ENCODE peak calls at places on chromosomes 11 and 22, in four cellular contexts. P is kidney, U is HL-60, E is IMR-90. J is an unnamed sample.

GRCh38 chr11:4064278-4064955 is 30.2 kb upstream of the RRM1 start:
- DNase-seq in P (no peak), U (no peak), E (no peak), J (no peak)

GRCh38 chr22:17121235-17122195 is at the start of gene TMEM121B:
- DNase-seq in P (peak; percentile 86), U (peak; percentile 77), E (peak; percentile 59), J (peak; percentile 16)

GRCh38 chr11:34830648-34831047 is 85.5 kb downstream of the APIP start:
- DNase-seq in P (no peak), U (no peak), E (peak; percentile 21), J (no peak)

GRCh38 chr11:19474211-19474610 is 233.5 kb upstream of the E2F8 start:
- DNase-seq in P (no peak), U (no peak), E (no peak), J (no peak)

GRCh38 chr11:57406337-57406904 is 16.0 kb upstream of the PRG2 start:
- DNase-seq in P (no peak), U (peak; percentile 75), E (peak; percentile 39), J (no peak)

GRCh38 chr11:107184936-107185335 is 166.7 kb upstream of the GUCY1A2 start:
- DNase-seq in P (no peak), U (no peak), E (no peak), J (no peak)

GRCh38 chr11:100889758-100890157 is 202.7 kb downstream of the ARHGAP42 start:
- DNase-seq in P (no peak), U (no peak), E (no peak), J (no peak)

GRCh38 chr11:86660011-86660595 is 12.3 kb downstream of the ME3 start:
- DNase-seq in P (no peak), U (no peak), E (peak; percentile 77), J (no peak)

GRCh38 chr11:15667127-15667725 is 552.5 kb downstream of the INSC start:
- DNase-seq in P (no peak), U (no peak), E (peak; percentile 70), J (no peak)

GRCh38 chr22:37002633-37003032 is 16.6 kb downstream of the TST start:
- DNase-seq in P (no peak), U (no peak), E (no peak), J (no peak)

GRCh38 chr22:37000676-37001534 is 18.3 kb downstream of the TST start:
- DNase-seq in P (peak; percentile 15), U (no peak), E (no peak), J (no peak)

GRCh38 chr22:36998620-36999351 is 20.5 kb downstream of the TST start:
- DNase-seq in P (peak; percentile 31), U (no peak), E (peak; percentile 15), J (no peak)

GRCh38 chr22:37001826-37002225 is 17.4 kb downstream of the TST start:
- DNase-seq in P (peak; percentile 59), U (no peak), E (no peak), J (no peak)

DNA sequence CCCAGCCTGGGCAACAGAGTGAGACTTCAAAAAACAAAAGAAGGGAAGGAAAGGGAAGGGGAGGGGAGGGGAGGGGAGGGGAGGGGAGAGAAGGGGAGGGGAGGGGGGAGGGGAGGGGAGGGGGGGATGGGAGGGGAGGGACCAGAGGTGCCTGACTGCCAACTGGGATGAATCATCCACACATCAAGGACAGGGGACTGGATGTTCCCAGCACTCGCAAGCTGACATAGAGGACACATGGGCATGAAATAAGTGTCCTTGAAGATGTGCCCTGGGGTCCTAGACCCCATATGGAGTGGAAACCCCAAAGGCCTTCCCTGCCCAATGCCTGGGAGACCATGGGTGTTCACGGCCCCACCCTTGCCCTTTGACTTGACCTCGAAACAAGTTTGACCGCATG is 19.8 kb downstream of the TST start:
- DNase-seq in P (no peak), U (no peak), E (no peak), J (no peak)
- H3K27ac ChIP-seq in P (no peak overlapping the region), U (no peak overlapping the region), E (no peak overlapping the region), J (no peak overlapping the region)

GRCh38 chr11:7591107-7591894 is 77.5 kb downstream of the PPFIBP2 start:
- DNase-seq in P (no peak), U (no peak), E (no peak), J (no peak)
- H3K27ac ChIP-seq in P (no peak overlapping the region), U (peak overlapping the region; percentile 70), E (no peak overlapping the region), J (peak overlapping the region; percentile 83)

GRCh38 chr11:68927280-68928107 is 23.8 kb downstream of the IGHMBP2 start:
- DNase-seq in P (peak; percentile 29), U (no peak), E (peak; percentile 36), J (no peak)

GRCh38 chr11:68929135-68929534 is 25.4 kb downstream of the IGHMBP2 start:
- DNase-seq in P (peak; percentile 70), U (no peak), E (no peak), J (no peak)

GRCh38 chr11:68929706-68930605 is 26.3 kb downstream of the IGHMBP2 start:
- DNase-seq in P (peak; percentile 41), U (no peak), E (no peak), J (no peak)

GRCh38 chr11:68928481-68928880 is 24.8 kb downstream of the IGHMBP2 start:
- DNase-seq in P (peak; percentile 25), U (no peak), E (no peak), J (no peak)

DNA sequence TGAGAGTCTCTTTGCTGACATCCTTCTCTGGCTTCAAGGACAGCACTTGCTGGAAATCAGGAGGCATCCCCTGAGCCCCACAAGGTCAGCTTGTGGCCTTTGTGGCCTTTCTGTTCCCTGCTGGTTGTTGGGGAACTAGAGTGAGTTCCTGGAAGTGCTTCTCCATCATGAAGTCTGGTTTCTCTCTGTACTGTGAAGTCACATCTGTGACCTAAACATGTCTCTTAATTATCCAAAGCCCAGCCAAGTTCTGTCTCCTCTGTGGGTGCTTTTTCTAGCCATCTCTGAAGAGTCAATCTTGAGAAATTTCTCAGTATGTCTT is 24.4 kb downstream of the IGHMBP2 start:
- DNase-seq in P (no peak), U (no peak), E (no peak), J (no peak)
- H3K27ac ChIP-seq in P (no peak overlapping the region), U (no peak overlapping the region), E (no peak overlapping the region), J (no peak overlapping the region)

DNA sequence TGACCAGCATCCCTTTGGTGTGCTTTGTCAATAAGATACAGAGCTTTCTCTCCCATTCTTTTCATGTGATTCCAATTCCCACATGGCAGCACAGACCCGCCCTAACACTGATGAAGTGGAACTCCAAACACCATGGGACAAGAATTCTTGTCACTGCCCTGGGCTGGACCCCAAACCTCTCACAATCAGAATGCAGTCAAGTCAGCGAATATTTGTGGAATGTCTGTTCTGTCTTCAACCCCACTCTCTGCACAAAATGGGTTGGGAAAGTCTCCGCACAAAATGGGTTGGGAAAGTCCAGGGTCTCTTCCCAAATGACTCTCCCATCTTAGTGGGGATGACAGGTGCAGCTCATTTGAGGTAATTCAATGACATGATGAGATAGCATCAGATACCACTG is 138.9 kb upstream of the TEAD1 start:
- DNase-seq in P (no peak), U (no peak), E (no peak), J (no peak)
- H3K27ac ChIP-seq in P (no peak overlapping the region), U (no peak overlapping the region), E (no peak overlapping the region), J (no peak overlapping the region)

GRCh38 chr22:23844739-23845202 is 6.0 kb upstream of the DERL3 start:
- DNase-seq in P (peak; percentile 76), U (no peak), E (no peak), J (no peak)
- H3K27ac ChIP-seq in P (no peak overlapping the region), U (no peak overlapping the region), E (no peak overlapping the region), J (peak overlapping the region; percentile 45)

GRCh38 chr11:78201096-78201495 is 12.4 kb downstream of the USP35 start:
- DNase-seq in P (no peak), U (no peak), E (no peak), J (no peak)
- H3K27ac ChIP-seq in P (no peak overlapping the region), U (no peak overlapping the region), E (no peak overlapping the region), J (no peak overlapping the region)

GRCh38 chr11:133974836-133975235 is 18.1 kb upstream of the IGSF9B start:
- DNase-seq in P (no peak), U (no peak), E (no peak), J (no peak)

GRCh38 chr11:133967599-133968238 is 11.0 kb upstream of the IGSF9B start:
- DNase-seq in P (no peak), U (no peak), E (no peak), J (no peak)

GRCh38 chr11:133969072-133969471 is 12.3 kb upstream of the IGSF9B start:
- DNase-seq in P (no peak), U (no peak), E (no peak), J (no peak)

GRCh38 chr11:133968300-133968699 is 11.5 kb upstream of the IGSF9B start:
- DNase-seq in P (no peak), U (no peak), E (no peak), J (no peak)

GRCh38 chr11:133971871-133972270 is 15.1 kb upstream of the IGSF9B start:
- DNase-seq in P (no peak), U (no peak), E (no peak), J (no peak)
- H3K27ac ChIP-seq in P (no peak overlapping the region), U (no peak overlapping the region), E (no peak overlapping the region), J (no peak overlapping the region)